ENCODE peak calls at places on chromosomes 16 and 17, in seven cellular contexts. K is H54; C is NCI-H460; J is NT2/D1; L is stimulated activated CD4-positive, alpha-beta T cell treated with anti-CD3 and anti-CD28 coated beads, Interleukin-12 subunit alpha, Interleukin-12 subunit beta, amount 100 ng/mL, for 4 hours; B is activated CD4-positive, alpha-beta T cell treated with anti-CD3 and anti-CD28 coated beads for 48 hours; M is SHP77. I is an unnamed sample.

GRCh38 chr16:53059672-53060071 is 4.9 kb downstream of the CHD9 start:
- DNase-seq in K (no peak), C (no peak), J (no peak), L (no peak), B (no peak), M (no peak), I (no peak)

GRCh38 chr16:88458039-88458772 is 5.1 kb downstream of the ZFPM1 start:
- DNase-seq in K (no peak), C (no peak), J (no peak), L (no peak), B (no peak), M (no peak), I (no peak)

GRCh38 chr16:79931721-79932120 is 331.2 kb upstream of the MAF start:
- DNase-seq in K (no peak), C (no peak), J (no peak), L (no peak), B (no peak), M (no peak), I (no peak)

GRCh38 chr16:84464116-84464515 is 40.3 kb downstream of the MEAK7 start:
- DNase-seq in K (no peak), C (no peak), J (no peak), L (no peak), B (no peak), M (no peak), I (no peak)

GRCh38 chr17:10186771-10187425 is 11.5 kb downstream of the GAS7 start:
- DNase-seq in K (no peak), C (no peak), J (no peak), L (no peak), B (no peak), M (no peak), I (no peak)

GRCh38 chr16:88602091-88602490 is 31.9 kb downstream of the ZC3H18 start:
- DNase-seq in K (no peak), C (no peak), J (no peak), L (no peak), B (no peak), M (no peak), I (no peak)

GRCh38 chr16:57618306-57619132 is 9.9 kb upstream of the ADGRG1 start:
- DNase-seq in K (no peak), C (peak; percentile 50), J (no peak), L (no peak), B (no peak), M (no peak), I (no peak)

GRCh38 chr16:17591655-17592405 is 121.1 kb upstream of the XYLT1 start:
- DNase-seq in K (no peak), C (no peak), J (no peak), L (no peak), B (no peak), M (no peak), I (peak; percentile 81)

GRCh38 chr17:55053855-55054254 is 85.3 kb downstream of the STXBP4 start:
- DNase-seq in K (no peak), C (no peak), J (no peak), L (no peak), B (no peak), M (no peak), I (no peak)

GRCh38 chr17:37490022-37490587 is 414 bp downstream of the DUSP14 start:
- DNase-seq in K (no peak), C (peak; percentile 36), J (no peak), L (peak; percentile 72), B (peak; percentile 85), M (peak; percentile 27), I (peak; percentile 81)